ENCODE peak calls at places on chromosomes 7 and 10, in ten cellular contexts. One of them, this sample, is unnamed.

GRCh38 chr10:118621304-118621942 is 26.0 kb upstream of the PRLHR start:
- DNase-seq in pancreas: no peak
- DNase-seq in gastrocnemius medialis: no peak
- DNase-seq in stimulated activated CD4-positive, alpha-beta T cell treated with anti-CD3 and anti-CD28 coated beads, TNF-alpha, amount 100 ng/mL, for 4 hours: no peak
- DNase-seq in bronchial epithelial cell: peak
- DNase-seq in neural crest cell: no peak
- DNase-seq in SK-N-SH: peak
- DNase-seq in occipital lobe: no peak
- DNase-seq in effector CD4-positive, alpha-beta T cell: no peak
- DNase-seq in GM12892: no peak
- DNase-seq in this sample: no peak

GRCh38 chr7:3605222-3605621 is 304.2 kb downstream of the SDK1 start:
- DNase-seq in bronchial epithelial cell: peak
- DNase-seq in neural crest cell: no peak
- DNase-seq in SK-N-SH: no peak
- DNase-seq in GM12892: no peak
- DNase-seq in effector CD4-positive, alpha-beta T cell: no peak
- DNase-seq in gastrocnemius medialis: no peak
- DNase-seq in stimulated activated CD4-positive, alpha-beta T cell treated with anti-CD3 and anti-CD28 coated beads, TNF-alpha, amount 100 ng/mL, for 4 hours: no peak
- DNase-seq in occipital lobe: no peak
- DNase-seq in pancreas: no peak
- DNase-seq in this sample: no peak

GRCh38 chr10:100745882-100746412 is 565 bp downstream of the PAX2 start:
- DNase-seq in GM12892: no peak
- DNase-seq in pancreas: no peak
- DNase-seq in neural crest cell: no peak
- DNase-seq in SK-N-SH: peak
- DNase-seq in occipital lobe: no peak
- DNase-seq in gastrocnemius medialis: no peak
- DNase-seq in bronchial epithelial cell: no peak
- DNase-seq in stimulated activated CD4-positive, alpha-beta T cell treated with anti-CD3 and anti-CD28 coated beads, TNF-alpha, amount 100 ng/mL, for 4 hours: no peak
- DNase-seq in effector CD4-positive, alpha-beta T cell: no peak
- DNase-seq in this sample: no peak

GRCh38 chr10:70132098-70133029 is at the start of gene AIFM2:
- DNase-seq in gastrocnemius medialis: peak
- DNase-seq in stimulated activated CD4-positive, alpha-beta T cell treated with anti-CD3 and anti-CD28 coated beads, TNF-alpha, amount 100 ng/mL, for 4 hours: no peak
- DNase-seq in SK-N-SH: peak
- DNase-seq in pancreas: peak
- DNase-seq in neural crest cell: peak
- DNase-seq in bronchial epithelial cell: peak
- DNase-seq in effector CD4-positive, alpha-beta T cell: peak
- DNase-seq in occipital lobe: peak
- DNase-seq in GM12892: peak
- DNase-seq in this sample: no peak

GRCh38 chr10:114311496-114312195 is 72.6 kb downstream of the VWA2 start:
- DNase-seq in bronchial epithelial cell: no peak
- DNase-seq in pancreas: no peak
- DNase-seq in SK-N-SH: no peak
- DNase-seq in effector CD4-positive, alpha-beta T cell: no peak
- DNase-seq in neural crest cell: no peak
- DNase-seq in occipital lobe: no peak
- DNase-seq in gastrocnemius medialis: no peak
- DNase-seq in GM12892: no peak
- DNase-seq in stimulated activated CD4-positive, alpha-beta T cell treated with anti-CD3 and anti-CD28 coated beads, TNF-alpha, amount 100 ng/mL, for 4 hours: no peak
- DNase-seq in this sample: no peak

GRCh38 chr10:26463986-26464385 is 25.8 kb downstream of the APBB1IP start:
- DNase-seq in bronchial epithelial cell: no peak
- DNase-seq in pancreas: no peak
- DNase-seq in GM12892: no peak
- DNase-seq in occipital lobe: no peak
- DNase-seq in stimulated activated CD4-positive, alpha-beta T cell treated with anti-CD3 and anti-CD28 coated beads, TNF-alpha, amount 100 ng/mL, for 4 hours: no peak
- DNase-seq in neural crest cell: no peak
- DNase-seq in SK-N-SH: no peak
- DNase-seq in effector CD4-positive, alpha-beta T cell: no peak
- DNase-seq in gastrocnemius medialis: no peak
- DNase-seq in this sample: no peak

GRCh38 chr7:138886501-138886917 is 88.5 kb upstream of the ATP6V0A4 start:
- DNase-seq in neural crest cell: peak
- DNase-seq in effector CD4-positive, alpha-beta T cell: peak
- DNase-seq in SK-N-SH: peak
- DNase-seq in gastrocnemius medialis: no peak
- DNase-seq in GM12892: no peak
- DNase-seq in stimulated activated CD4-positive, alpha-beta T cell treated with anti-CD3 and anti-CD28 coated beads, TNF-alpha, amount 100 ng/mL, for 4 hours: no peak
- DNase-seq in bronchial epithelial cell: peak
- DNase-seq in pancreas: no peak
- DNase-seq in occipital lobe: no peak
- DNase-seq in this sample: no peak

GRCh38 chr10:117246997-117247667 is 6.2 kb downstream of the SLC18A2 start:
- DNase-seq in neural crest cell: no peak
- DNase-seq in bronchial epithelial cell: peak
- DNase-seq in gastrocnemius medialis: no peak
- DNase-seq in stimulated activated CD4-positive, alpha-beta T cell treated with anti-CD3 and anti-CD28 coated beads, TNF-alpha, amount 100 ng/mL, for 4 hours: no peak
- DNase-seq in effector CD4-positive, alpha-beta T cell: no peak
- DNase-seq in occipital lobe: no peak
- DNase-seq in GM12892: no peak
- DNase-seq in SK-N-SH: no peak
- DNase-seq in pancreas: no peak
- DNase-seq in this sample: no peak

GRCh38 chr10:35413985-35414861 is 77.9 kb downstream of the CCNY start:
- DNase-seq in pancreas: no peak
- DNase-seq in neural crest cell: no peak
- DNase-seq in occipital lobe: no peak
- DNase-seq in gastrocnemius medialis: no peak
- DNase-seq in stimulated activated CD4-positive, alpha-beta T cell treated with anti-CD3 and anti-CD28 coated beads, TNF-alpha, amount 100 ng/mL, for 4 hours: no peak
- DNase-seq in bronchial epithelial cell: peak
- DNase-seq in SK-N-SH: no peak
- DNase-seq in GM12892: no peak
- DNase-seq in effector CD4-positive, alpha-beta T cell: no peak
- DNase-seq in this sample: no peak

GRCh38 chr10:50291261-50291850 is 40.0 kb upstream of the ASAH2 start:
- DNase-seq in occipital lobe: no peak
- DNase-seq in SK-N-SH: no peak
- DNase-seq in stimulated activated CD4-positive, alpha-beta T cell treated with anti-CD3 and anti-CD28 coated beads, TNF-alpha, amount 100 ng/mL, for 4 hours: no peak
- DNase-seq in gastrocnemius medialis: no peak
- DNase-seq in bronchial epithelial cell: peak
- DNase-seq in neural crest cell: no peak
- DNase-seq in GM12892: no peak
- DNase-seq in effector CD4-positive, alpha-beta T cell: no peak
- DNase-seq in pancreas: no peak
- DNase-seq in this sample: no peak

GRCh38 chr7:522071-522937 is 2.7 kb upstream of the PDGFA start:
- DNase-seq in bronchial epithelial cell: peak
- DNase-seq in SK-N-SH: no peak
- DNase-seq in neural crest cell: no peak
- DNase-seq in gastrocnemius medialis: peak
- DNase-seq in stimulated activated CD4-positive, alpha-beta T cell treated with anti-CD3 and anti-CD28 coated beads, TNF-alpha, amount 100 ng/mL, for 4 hours: no peak
- DNase-seq in GM12892: no peak
- DNase-seq in pancreas: no peak
- DNase-seq in effector CD4-positive, alpha-beta T cell: no peak
- DNase-seq in occipital lobe: peak
- DNase-seq in this sample: no peak

GRCh38 chr7:47807756-47808155 is 140.5 kb downstream of the PKD1L1 start:
- DNase-seq in stimulated activated CD4-positive, alpha-beta T cell treated with anti-CD3 and anti-CD28 coated beads, TNF-alpha, amount 100 ng/mL, for 4 hours: no peak
- DNase-seq in gastrocnemius medialis: no peak
- DNase-seq in occipital lobe: no peak
- DNase-seq in SK-N-SH: no peak
- DNase-seq in bronchial epithelial cell: no peak
- DNase-seq in effector CD4-positive, alpha-beta T cell: no peak
- DNase-seq in neural crest cell: no peak
- DNase-seq in pancreas: no peak
- DNase-seq in GM12892: no peak
- DNase-seq in this sample: no peak

GRCh38 chr10:89367529-89367928 is 10.3 kb upstream of the IFIT1B start:
- DNase-seq in effector CD4-positive, alpha-beta T cell: no peak
- DNase-seq in neural crest cell: no peak
- DNase-seq in SK-N-SH: no peak
- DNase-seq in GM12892: no peak
- DNase-seq in bronchial epithelial cell: no peak
- DNase-seq in occipital lobe: peak
- DNase-seq in pancreas: no peak
- DNase-seq in stimulated activated CD4-positive, alpha-beta T cell treated with anti-CD3 and anti-CD28 coated beads, TNF-alpha, amount 100 ng/mL, for 4 hours: no peak
- DNase-seq in gastrocnemius medialis: no peak
- DNase-seq in this sample: peak

GRCh38 chr7:98222533-98223195 is 11.4 kb downstream of the BHLHA15 start:
- DNase-seq in gastrocnemius medialis: no peak
- DNase-seq in GM12892: no peak
- DNase-seq in effector CD4-positive, alpha-beta T cell: no peak
- DNase-seq in neural crest cell: no peak
- DNase-seq in SK-N-SH: peak
- DNase-seq in occipital lobe: no peak
- DNase-seq in bronchial epithelial cell: no peak
- DNase-seq in stimulated activated CD4-positive, alpha-beta T cell treated with anti-CD3 and anti-CD28 coated beads, TNF-alpha, amount 100 ng/mL, for 4 hours: no peak
- DNase-seq in pancreas: peak
- DNase-seq in this sample: no peak

This sample was measured in hippocampal formation.